ENCODE peak calls at places on chromosome 17, in nine cellular contexts. S, X, V, Q, T, O, Z, N and R are unnamed samples.

GRCh38 chr17:36527851-36528250 is 6.8 kb downstream of the MYO19 start:
- DNase-seq in S (no peak), T (no peak), O (no peak), N (no peak), Z (no peak), X (no peak), Q (no peak), V (no peak), R (no peak)

GRCh38 chr17:2064147-2064489 is 9.2 kb downstream of the HIC1 start:
- DNase-seq in T (no peak), Z (no peak), N (no peak), S (no peak), X (no peak), Q (no peak), V (peak; percentile 11), O (no peak), R (no peak)

GRCh38 chr17:35243459-35244204 is 760 bp downstream of the SLFN5 start:
- DNase-seq in T (peak; percentile 48), N (peak; percentile 70), X (peak; percentile 46), Q (peak; percentile 68), V (peak; percentile 77), S (peak; percentile 33), Z (peak; percentile 49), O (peak; percentile 76), R (peak; percentile 19)

GRCh38 chr17:36829676-36830075 is 107.6 kb upstream of the LHX1 start:
- DNase-seq in S (no peak), O (no peak), N (no peak), Q (no peak), T (no peak), V (no peak), X (no peak), Z (no peak), R (no peak)

GRCh38 chr17:79106958-79107357 is 32.3 kb downstream of the ENGASE start:
- DNase-seq in Z (no peak), X (no peak), V (no peak), Q (no peak), S (no peak), O (no peak), N (no peak), T (no peak), R (no peak)

GRCh38 chr17:5819921-5820685 is 235.8 kb upstream of the NLRP1 start:
- DNase-seq in V (no peak), N (no peak), Z (no peak), S (no peak), T (no peak), Q (no peak), O (no peak), X (no peak), R (no peak)

GRCh38 chr17:75153854-75154194 is 488 bp downstream of the JPT1 start:
- DNase-seq in S (no peak), O (no peak), V (peak; percentile 44), X (peak; percentile 39), N (no peak), Q (no peak), T (no peak), Z (peak; percentile 22), R (no peak)

GRCh38 chr17:63406689-63407330 is 39.3 kb downstream of the CYB561 start:
- DNase-seq in Z (peak; percentile 77), X (peak; percentile 95), O (peak; percentile 95), S (no peak), N (peak; percentile 79), T (no peak), Q (peak; percentile 94), V (peak; percentile 93), R (peak; percentile 62)

GRCh38 chr17:76865174-76865573 is 3.0 kb upstream of the MGAT5B start:
- DNase-seq in Z (no peak), V (no peak), N (no peak), Q (no peak), S (no peak), X (no peak), T (no peak), O (no peak), R (no peak)

GRCh38 chr17:41546819-41547218 is 18.7 kb upstream of the KRT19 start:
- DNase-seq in N (no peak), V (no peak), T (no peak), X (no peak), S (no peak), O (no peak), Z (no peak), Q (no peak), R (no peak)

GRCh38 chr17:41545829-41546410 is 17.8 kb upstream of the KRT19 start:
- DNase-seq in Z (no peak), X (no peak), T (no peak), S (no peak), O (no peak), Q (no peak), N (no peak), V (no peak), R (no peak)

GRCh38 chr17:41548844-41549595 is 20.9 kb upstream of the KRT19 start:
- DNase-seq in Q (peak; percentile 92), O (peak; percentile 87), Z (peak; percentile 76), N (peak; percentile 82), X (peak; percentile 95), T (peak; percentile 27), V (peak; percentile 93), S (peak; percentile 73), R (peak; percentile 38)

GRCh38 chr17:41547921-41548843 is 20.1 kb upstream of the KRT19 start:
- DNase-seq in V (peak; percentile 99), T (peak; percentile 68), O (peak; percentile 96), Q (peak; percentile 96), X (peak; percentile 59), Z (peak; percentile 25), N (peak; percentile 99), S (no peak), R (peak; percentile 95)

DNA sequence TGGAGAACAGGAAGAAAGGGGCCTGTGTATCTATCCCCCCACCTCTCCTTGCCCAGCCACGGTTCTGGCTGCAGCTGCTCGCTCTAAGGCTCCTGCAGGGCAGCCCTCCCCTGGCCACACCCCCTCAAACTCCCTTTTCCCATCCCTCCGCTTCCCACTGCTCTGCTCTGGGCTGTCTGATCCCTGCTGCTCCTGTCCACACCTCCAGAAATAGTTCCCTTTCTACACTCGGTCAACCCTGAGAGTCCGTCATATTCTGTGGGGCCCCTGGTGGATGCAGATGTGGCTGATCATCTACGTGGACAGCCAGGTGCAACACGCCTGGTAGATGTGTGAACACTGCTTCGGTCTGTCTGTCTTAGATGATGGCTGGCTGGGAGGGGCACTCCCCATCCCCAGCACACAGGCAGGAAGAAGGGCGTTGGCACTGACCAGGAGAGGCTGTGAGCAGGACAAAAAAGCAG is 19.3 kb upstream of the KRT19 start:
- DNase-seq in T (no peak), X (peak; percentile 34), S (no peak), Z (no peak), Q (no peak), V (no peak), N (no peak), O (no peak), R (no peak)
- H3K4me3 ChIP-seq in T (no peak overlapping the region), X (no peak overlapping the region), S (no peak overlapping the region), Z (no peak overlapping the region), Q (no peak overlapping the region), V (no peak overlapping the region), N (no peak overlapping the region), O (no peak overlapping the region), R (no peak overlapping the region)

DNA sequence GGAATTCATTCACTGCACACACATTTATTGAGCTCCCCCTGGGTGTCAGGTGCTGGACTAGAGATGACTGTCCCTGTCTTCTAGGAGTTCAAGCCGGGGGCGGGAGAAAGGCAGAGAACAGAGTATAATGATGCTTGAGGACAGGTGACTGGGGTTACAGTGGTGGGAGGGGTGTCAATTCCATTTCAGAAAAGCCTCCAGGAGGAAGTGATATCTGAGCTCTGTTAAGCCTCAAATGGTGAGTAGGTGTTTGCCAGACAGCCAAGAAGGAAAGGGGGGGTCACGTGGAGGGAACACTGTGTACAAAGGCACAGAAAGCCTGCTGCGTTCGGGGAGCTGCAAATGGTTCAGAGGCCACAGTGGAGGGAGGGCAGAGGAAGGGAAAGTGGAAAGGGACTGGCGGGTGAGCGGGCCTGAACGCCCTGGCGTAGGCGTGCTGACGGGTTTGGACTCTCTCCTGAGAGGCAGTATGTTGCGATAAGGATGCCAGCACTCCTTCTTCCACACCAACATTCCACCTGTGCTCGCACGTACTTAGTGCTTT is 9.7 kb upstream of the NXPH3 start:
- DNase-seq in V (peak; percentile 76), Q (peak; percentile 40), X (peak; percentile 20), O (peak; percentile 35), T (peak; percentile 76), Z (peak; percentile 76), N (peak; percentile 58), S (peak; percentile 74), R (no peak)
- TF ChIP-seq CTCF in V (no peak), Q (no peak), X (no peak), O (no peak), T (no peak), Z (no peak), N (no peak), S (no peak), R (no peak)

GRCh38 chr17:27381007-27381501 is 75.2 kb upstream of the KSR1 start:
- DNase-seq in X (peak; percentile 78), O (peak; percentile 66), V (peak; percentile 46), S (peak; percentile 66), Q (peak; percentile 41), T (no peak), Z (peak; percentile 74), N (no peak), R (no peak)
- H3K4me3 ChIP-seq in X (no peak overlapping the region), O (no peak overlapping the region), V (no peak overlapping the region), S (peak overlapping the region; percentile 52), Q (no peak overlapping the region), T (peak overlapping the region; percentile 59), Z (no peak overlapping the region), N (no peak overlapping the region), R (no peak overlapping the region)

GRCh38 chr17:3907483-3908216 is 8.6 kb downstream of the P2RX1 start:
- DNase-seq in Z (no peak), Q (no peak), S (no peak), X (no peak), O (no peak), V (no peak), T (no peak), N (no peak), R (no peak)
- TF ChIP-seq CTCF in Z (peak; percentile 40), Q (peak; percentile 33), S (peak; percentile 46), X (no peak), O (no peak), V (peak; percentile 12), T (no peak), N (peak; percentile 55), R (peak; percentile 14)

GRCh38 chr17:48588074-48588415 is 2.0 kb downstream of the HOXB3 start:
- DNase-seq in Z (no peak), Q (no peak), T (no peak), V (no peak), S (no peak), N (no peak), X (no peak), O (no peak), R (no peak)
- H3K4me3 ChIP-seq in Z (no peak overlapping the region), Q (peak overlapping the region; percentile 77), T (no peak overlapping the region), V (no peak overlapping the region), S (no peak overlapping the region), N (no peak overlapping the region), X (no peak overlapping the region), O (no peak overlapping the region), R (peak overlapping the region; percentile 76)